ENCODE peak calls at places on chromosomes 1 and 21, in four cellular contexts. N, R, U and S are unnamed samples.

GRCh38 chr1:183887826-183888819 is 83.2 kb downstream of the RGL1 start:
- DNase-seq in N (no peak), R (no peak), U (no peak), S (no peak)

GRCh38 chr1:178727014-178727895 is 2.2 kb downstream of the RALGPS2 start:
- DNase-seq in N (no peak), R (peak; percentile 34), U (peak; percentile 38), S (no peak)

GRCh38 chr1:234962340-234962989 is 166.2 kb downstream of the TOMM20 start:
- DNase-seq in N (peak; percentile 73), R (no peak), U (peak; percentile 73), S (peak; percentile 92)

GRCh38 chr1:20472860-20473711 is 12.9 kb downstream of the CAMK2N1 start:
- DNase-seq in N (peak; percentile 68), R (peak; percentile 92), U (peak; percentile 55), S (peak; percentile 87)

GRCh38 chr21:33844104-33844889 is 71.3 kb downstream of the ATP5PO start:
- DNase-seq in N (no peak), R (no peak), U (no peak), S (no peak)

GRCh38 chr1:9621032-9621431 is 30.5 kb upstream of the PIK3CD start:
- DNase-seq in N (no peak), R (no peak), U (no peak), S (peak; percentile 26)

GRCh38 chr1:166616206-166616605 is 223.1 kb upstream of the POGK start:
- DNase-seq in N (no peak), R (no peak), U (no peak), S (no peak)

GRCh38 chr1:35923841-35924240 is 7.1 kb upstream of the AGO3 start:
- DNase-seq in N (no peak), R (no peak), U (no peak), S (no peak)

GRCh38 chr21:29166853-29167252 is 36.4 kb downstream of the MAP3K7CL start:
- DNase-seq in N (no peak), R (no peak), U (no peak), S (no peak)

GRCh38 chr1:6496890-6497214 is 5.4 kb upstream of the PLEKHG5 start:
- DNase-seq in N (no peak), R (no peak), U (no peak), S (no peak)

GRCh38 chr1:196660912-196661311 is 9.1 kb downstream of the CFH start:
- DNase-seq in N (peak; percentile 72), R (peak; percentile 57), U (peak; percentile 39), S (peak; percentile 14)

GRCh38 chr21:32993894-32994293 is 31.8 kb upstream of the OLIG2 start:
- DNase-seq in N (no peak), R (no peak), U (no peak), S (no peak)

GRCh38 chr1:207897188-207897587 is 13.7 kb downstream of the CD34 start:
- DNase-seq in N (peak; percentile 51), R (peak; percentile 44), U (no peak), S (no peak)

GRCh38 chr21:43733529-43734071 is 14.7 kb downstream of the PDXK start:
- DNase-seq in N (no peak), R (no peak), U (no peak), S (peak; percentile 99)

GRCh38 chr1:177959793-177960515 is 9.9 kb downstream of the SEC16B start:
- DNase-seq in N (peak; percentile 50), R (no peak), U (no peak), S (peak; percentile 78)

GRCh38 chr1:204361341-204361771 is 1.6 kb upstream of the PLEKHA6 start:
- DNase-seq in N (no peak), R (no peak), U (no peak), S (no peak)

GRCh38 chr1:218346391-218347204 is 1.5 kb downstream of the TGFB2 start:
- DNase-seq in N (no peak), R (peak; percentile 43), U (no peak), S (peak; percentile 85)

GRCh38 chr1:39453603-39454002 is 37.8 kb upstream of the BMP8A start:
- DNase-seq in N (no peak), R (no peak), U (no peak), S (no peak)

GRCh38 chr1:116574581-116575291 is 3.9 kb upstream of the CD58 start:
- DNase-seq in N (peak; percentile 87), R (peak; percentile 76), U (peak; percentile 66), S (peak; percentile 91)

GRCh38 chr1:25425098-25426085 is 4.8 kb upstream of the RHCE start:
- DNase-seq in N (peak; percentile 26), R (no peak), U (no peak), S (peak; percentile 66)

GRCh38 chr21:39381009-39381408 is 32.1 kb upstream of the HMGN1 start:
- DNase-seq in N (no peak), R (no peak), U (no peak), S (peak; percentile 19)
- H2AFZ ChIP-seq in N (no peak overlapping the region), R (no peak overlapping the region), U (no peak overlapping the region), S (peak overlapping the region; percentile 94)

DNA sequence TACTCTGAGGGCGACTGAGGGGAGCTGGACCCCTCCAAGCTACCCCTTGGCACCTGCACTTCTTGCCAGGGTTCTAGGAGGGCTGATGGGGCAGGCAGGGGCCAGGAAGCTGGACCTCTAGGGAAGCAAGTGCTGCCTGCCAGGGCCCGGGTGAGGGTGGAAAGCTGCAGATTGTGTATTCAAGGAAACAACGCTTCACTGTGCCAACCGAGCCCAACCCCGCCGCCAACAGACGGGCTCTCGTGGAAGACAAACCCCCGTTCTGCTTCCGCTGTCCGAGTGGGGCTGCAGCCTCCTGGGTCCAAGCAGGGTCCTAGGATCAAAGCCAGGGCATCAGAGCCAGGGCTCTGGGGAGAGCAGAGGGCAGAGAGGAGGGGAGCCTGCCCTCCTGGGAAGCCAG is 3.2 kb downstream of the EFHD2 start:
- DNase-seq in N (no peak), R (no peak), U (no peak), S (no peak)
- H3K27ac ChIP-seq in N (no peak overlapping the region), R (no peak overlapping the region), U (no peak overlapping the region), S (peak overlapping the region; percentile 48)

DNA sequence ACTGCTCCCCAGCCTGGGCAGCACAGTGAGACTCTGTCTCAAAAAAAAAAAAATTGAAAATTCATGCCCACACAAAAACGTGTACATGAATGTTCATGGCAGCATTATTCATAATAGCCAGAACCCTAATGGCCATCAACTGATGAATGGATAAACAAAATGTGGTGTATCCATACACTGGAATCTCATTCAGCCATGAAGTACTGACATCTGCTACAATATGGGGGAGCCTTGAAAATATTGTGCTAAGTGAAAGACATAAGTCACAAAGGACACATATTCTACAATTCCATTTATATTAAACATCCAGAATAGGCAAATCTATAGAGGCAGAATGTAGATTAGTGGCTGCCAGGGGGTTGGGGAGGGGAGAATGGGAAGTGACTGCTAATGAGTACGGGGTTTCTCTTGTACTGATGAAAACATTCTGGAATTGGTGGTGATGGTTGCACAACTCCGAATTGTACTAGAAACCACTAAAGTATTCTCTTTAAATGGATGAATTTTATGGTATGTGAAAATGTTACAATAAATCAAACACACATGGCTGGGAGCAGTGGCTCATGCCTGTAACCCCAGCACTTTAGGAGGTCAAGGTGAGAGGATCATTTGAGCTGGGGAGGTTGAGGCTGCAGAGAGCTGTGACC is 33.0 kb upstream of the KCNN3 start:
- DNase-seq in N (no peak), R (no peak), U (no peak), S (no peak)
- H2AFZ ChIP-seq in N (no peak overlapping the region), R (no peak overlapping the region), U (no peak overlapping the region), S (no peak overlapping the region)

GRCh38 chr1:221706862-221707582 is 34.9 kb downstream of the DUSP10 start:
- DNase-seq in N (no peak), R (no peak), U (no peak), S (no peak)
- H3K27ac ChIP-seq in N (no peak overlapping the region), R (no peak overlapping the region), U (no peak overlapping the region), S (no peak overlapping the region)

DNA sequence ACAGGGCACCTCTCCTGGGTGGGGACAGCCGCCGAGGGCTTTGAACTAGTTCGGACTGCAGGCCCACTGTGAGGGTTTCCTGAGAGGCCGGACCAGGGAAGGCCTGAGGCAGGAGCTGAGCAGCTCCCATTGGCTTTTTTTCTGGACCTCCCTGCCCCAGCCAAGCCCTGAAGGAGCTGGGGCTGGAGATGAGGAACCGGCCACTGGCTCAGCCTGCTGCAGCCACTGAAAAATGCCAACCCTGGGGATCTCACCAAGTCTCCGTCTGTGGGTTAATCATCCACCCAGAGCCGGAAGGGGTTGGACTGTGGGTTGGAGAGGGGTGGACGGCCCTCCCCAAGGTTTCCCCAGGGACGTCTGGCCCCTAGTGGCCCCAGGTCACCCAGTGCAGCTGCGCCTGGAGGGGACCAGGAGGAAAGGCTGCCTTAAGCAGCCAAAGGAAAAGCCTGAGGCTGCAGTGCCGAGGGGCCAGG is 2.5 kb downstream of the VWA1 start:
- DNase-seq in N (no peak), R (no peak), U (no peak), S (peak; percentile 97)
- H2AFZ ChIP-seq in N (no peak overlapping the region), R (no peak overlapping the region), U (no peak overlapping the region), S (peak overlapping the region; percentile 35)

GRCh38 chr1:231414260-231415016 is 7.6 kb downstream of the EGLN1 start:
- DNase-seq in N (no peak), R (no peak), U (no peak), S (no peak)

GRCh38 chr1:231410041-231410591 is 12.0 kb downstream of the EGLN1 start:
- DNase-seq in N (peak; percentile 35), R (no peak), U (no peak), S (peak; percentile 69)

GRCh38 chr1:231416896-231417295 is 5.2 kb downstream of the EGLN1 start:
- DNase-seq in N (no peak), R (no peak), U (peak; percentile 35), S (no peak)

GRCh38 chr1:231415018-231415583 is 7.0 kb downstream of the EGLN1 start:
- DNase-seq in N (no peak), R (no peak), U (no peak), S (no peak)

DNA sequence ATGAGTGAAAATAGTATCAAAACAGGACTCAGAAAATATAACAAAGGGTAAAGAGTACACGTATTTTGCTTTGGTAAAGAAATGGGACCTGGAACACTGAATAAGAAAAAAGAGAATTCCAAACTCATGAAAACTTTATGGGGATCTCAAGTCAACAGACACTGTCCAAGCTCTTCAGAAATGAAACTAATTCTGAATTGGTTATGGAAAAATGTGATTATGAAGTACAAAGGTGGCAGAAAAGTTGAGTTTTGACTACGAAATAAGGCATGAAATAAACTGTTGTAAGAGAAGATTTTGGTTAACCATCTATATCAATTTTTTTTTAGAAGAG is 8.4 kb downstream of the EGLN1 start:
- DNase-seq in N (no peak), R (no peak), U (no peak), S (no peak)
- H3K27ac ChIP-seq in N (no peak overlapping the region), R (no peak overlapping the region), U (no peak overlapping the region), S (no peak overlapping the region)